ENCODE peak calls at places on chromosomes 3 and 15, in seven cellular contexts. D, F, Y, R, H, X and A are unnamed samples.

GRCh38 chr3:126300761-126301481 is 56.3 kb downstream of the KLF15 start:
- DNase-seq in D (no peak), F (peak; percentile 92), Y (no peak), R (peak; percentile 85), H (peak; percentile 85), X (peak; percentile 10), A (peak; percentile 36)

GRCh38 chr3:147120029-147120428 is 286.3 kb downstream of the ZIC4 start:
- DNase-seq in D (no peak), F (no peak), Y (no peak), R (no peak), H (no peak), X (peak; percentile 29), A (peak; percentile 59)

GRCh38 chr3:99852851-99853250 is 35.2 kb downstream of the CMSS1 start:
- DNase-seq in D (no peak), F (no peak), Y (no peak), R (no peak), H (no peak), X (no peak), A (no peak)

GRCh38 chr3:25038907-25039306 is 389.2 kb upstream of the RARB start:
- DNase-seq in D (no peak), F (no peak), Y (no peak), R (no peak), H (no peak), X (no peak), A (no peak)

GRCh38 chr3:107850681-107851080 is 240.2 kb downstream of the CD47 start:
- DNase-seq in D (no peak), F (no peak), Y (no peak), R (no peak), H (no peak), X (no peak), A (no peak)

GRCh38 chr3:53195602-53196574 is 34.9 kb downstream of the PRKCD start:
- DNase-seq in D (peak; percentile 58), F (no peak), Y (peak; percentile 28), R (no peak), H (peak; percentile 48), X (peak; percentile 49), A (peak; percentile 39)

GRCh38 chr3:166444756-166445155 is 607.5 kb upstream of the BCHE start:
- DNase-seq in D (no peak), F (no peak), Y (no peak), R (no peak), H (no peak), X (no peak), A (no peak)

GRCh38 chr15:83194527-83194926 is 13.1 kb downstream of the HDGFL3 start:
- DNase-seq in D (no peak), F (no peak), Y (no peak), R (no peak), H (no peak), X (no peak), A (no peak)

GRCh38 chr3:151896662-151897012 is 23.2 kb downstream of the SUCNR1 start:
- DNase-seq in D (no peak), F (no peak), Y (no peak), R (no peak), H (no peak), X (no peak), A (peak; percentile 29)

DNA sequence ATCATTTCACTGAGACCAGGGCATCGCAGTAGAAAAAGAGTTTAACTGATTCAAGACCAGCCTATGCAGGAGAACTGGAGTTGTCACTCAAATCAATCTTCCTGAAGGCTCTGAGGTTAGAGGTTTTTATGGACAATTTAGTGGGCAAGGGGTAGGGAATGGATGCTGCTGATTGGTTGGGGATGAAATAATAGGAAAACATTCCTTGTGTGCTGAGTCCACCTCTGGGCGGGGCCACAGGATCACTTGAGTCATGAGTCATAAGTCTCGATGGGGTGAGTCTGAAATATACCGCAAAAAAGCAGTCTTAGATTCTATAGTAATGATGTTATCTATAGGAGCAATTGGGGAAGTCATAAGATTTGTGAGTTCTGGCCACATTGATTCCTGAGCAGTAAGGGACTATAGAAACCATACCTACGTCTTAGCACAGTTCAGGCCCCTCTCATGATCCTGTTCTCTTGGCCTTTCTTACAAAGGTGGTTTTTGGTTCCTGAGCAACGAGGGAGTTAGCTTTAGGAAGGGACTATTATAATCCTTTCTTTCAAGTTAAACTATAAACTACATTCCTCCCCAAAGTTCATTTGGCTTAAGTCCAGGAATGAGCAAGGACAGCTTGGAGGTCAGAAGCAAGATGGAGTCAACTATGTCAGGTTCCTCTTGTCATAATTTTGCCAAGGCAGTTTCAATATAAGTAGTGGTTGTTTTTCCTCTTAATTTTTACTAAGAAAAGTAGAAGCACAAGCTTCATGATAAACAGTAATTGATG is 2.7 kb upstream of the OPA1 start:
- DNase-seq in D (no peak), F (no peak), Y (no peak), R (no peak), H (peak; percentile 45), X (peak; percentile 52), A (peak; percentile 51)
- H3K4me3 ChIP-seq in D (no peak overlapping the region), F (no peak overlapping the region), Y (no peak overlapping the region), R (no peak overlapping the region), H (no peak overlapping the region), X (no peak overlapping the region), A (no peak overlapping the region)

DNA sequence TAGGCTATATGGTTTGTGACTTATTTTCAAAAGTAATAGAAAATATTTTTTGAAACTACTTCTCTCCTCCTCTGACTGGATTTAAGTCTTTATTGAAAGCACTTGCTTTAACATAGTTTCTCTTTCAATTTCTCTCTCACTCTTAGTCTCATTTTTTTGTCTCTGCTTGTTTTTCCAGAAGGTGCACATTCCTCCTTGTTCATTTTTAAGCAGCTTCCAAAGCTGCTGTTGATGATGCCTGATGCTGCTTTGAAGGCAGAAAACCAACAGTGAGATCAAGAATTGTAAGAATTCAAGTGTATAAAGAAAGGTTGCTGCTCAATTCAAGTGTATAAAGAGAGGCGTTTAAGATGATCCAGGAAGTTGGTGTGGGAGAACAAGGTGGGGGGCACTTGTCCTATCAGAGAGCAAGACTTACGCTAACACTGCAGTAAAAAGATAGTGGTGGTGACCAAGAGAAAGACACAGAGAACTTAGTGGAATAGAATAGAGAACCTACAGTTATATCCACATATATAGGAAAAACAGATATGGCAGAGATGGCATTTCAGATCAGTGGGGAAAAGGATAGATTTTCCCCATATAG is 12.1 kb downstream of the NR2C2 start:
- DNase-seq in D (no peak), F (no peak), Y (no peak), R (no peak), H (no peak), X (no peak), A (no peak)
- H3K4me3 ChIP-seq in D (no peak overlapping the region), F (no peak overlapping the region), Y (peak overlapping the region; percentile 33), R (no peak overlapping the region), H (no peak overlapping the region), X (no peak overlapping the region), A (no peak overlapping the region)

DNA sequence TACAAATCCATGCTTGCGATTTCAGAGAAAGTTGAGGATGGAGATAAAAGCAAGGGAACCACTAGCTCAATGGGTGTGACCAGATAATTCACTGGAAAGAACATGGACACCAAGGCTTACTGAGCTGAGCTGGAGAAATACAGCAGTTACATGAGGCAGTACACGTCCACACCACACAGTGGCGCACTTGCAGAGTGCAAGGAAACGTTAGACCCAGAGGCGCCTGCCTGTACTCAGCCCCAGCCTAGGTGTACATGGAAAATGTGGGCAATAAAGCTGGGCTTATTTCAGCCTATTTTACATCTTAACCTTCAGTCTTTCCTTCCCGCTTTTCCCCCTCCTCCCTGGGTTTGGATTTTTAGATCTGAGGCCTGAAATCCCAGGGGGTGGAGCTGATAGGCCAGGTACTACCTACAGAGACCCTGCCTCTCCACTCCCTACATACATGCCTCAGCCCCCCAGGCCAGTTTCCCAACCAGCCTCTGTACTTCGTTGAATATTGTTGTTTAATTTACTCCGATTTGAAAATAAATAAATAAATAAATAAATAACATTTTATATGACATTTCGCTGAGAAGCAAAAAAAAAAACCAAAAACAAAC is 60.1 kb downstream of the PCOLCE2 start:
- DNase-seq in D (peak; percentile 72), F (no peak), Y (peak; percentile 14), R (peak; percentile 85), H (peak; percentile 79), X (peak; percentile 87), A (peak; percentile 89)
- H3K4me3 ChIP-seq in D (no peak overlapping the region), F (no peak overlapping the region), Y (no peak overlapping the region), R (no peak overlapping the region), H (no peak overlapping the region), X (no peak overlapping the region), A (no peak overlapping the region)

GRCh38 chr3:194458122-194458521 is 28.7 kb downstream of the ATP13A3 start:
- DNase-seq in D (no peak), F (no peak), Y (no peak), R (no peak), H (no peak), X (no peak), A (no peak)
- H3K4me3 ChIP-seq in D (no peak overlapping the region), F (no peak overlapping the region), Y (no peak overlapping the region), R (no peak overlapping the region), H (no peak overlapping the region), X (no peak overlapping the region), A (no peak overlapping the region)